ENCODE peak calls at places on chromosome 10, in ten cellular contexts. U, V, N, L, H, F, E, P, W and D are unnamed samples.

GRCh38 chr10:74113546-74113945 is 37.1 kb downstream of the AP3M1 start:
- DNase-seq in U (no peak), V (no peak), N (no peak), L (peak; percentile 22), H (no peak), F (no peak), E (no peak), P (no peak), W (no peak), D (no peak)

GRCh38 chr10:50511512-50512213 is 112.1 kb downstream of the SGMS1 start:
- DNase-seq in U (no peak), V (no peak), N (no peak), L (peak; percentile 80), H (no peak), F (no peak), E (no peak), P (no peak), W (no peak), D (peak; percentile 54)

GRCh38 chr10:69496352-69497234 is 45.3 kb downstream of the TSPAN15 start:
- DNase-seq in U (no peak), V (no peak), N (no peak), L (no peak), H (no peak), F (no peak), E (peak; percentile 61), P (no peak), W (peak; percentile 68), D (no peak)

GRCh38 chr10:86244296-86244695 is 122.3 kb downstream of the GRID1 start:
- DNase-seq in U (no peak), V (no peak), N (no peak), L (no peak), H (no peak), F (no peak), E (no peak), P (no peak), W (no peak), D (no peak)

GRCh38 chr10:28365840-28366239 is 63.0 kb upstream of the MPP7 start:
- DNase-seq in U (peak; percentile 20), V (no peak), N (no peak), L (no peak), H (no peak), F (no peak), E (no peak), P (no peak), W (no peak), D (no peak)

GRCh38 chr10:94785211-94785610 is 22.7 kb downstream of the CYP2C19 start:
- DNase-seq in U (no peak), V (no peak), N (no peak), L (no peak), H (no peak), F (no peak), E (no peak), P (no peak), W (no peak), D (no peak)

GRCh38 chr10:104796817-104797216 is 155.7 kb downstream of the SORCS3 start:
- DNase-seq in U (no peak), V (no peak), N (no peak), L (no peak), H (no peak), F (no peak), E (no peak), P (no peak), W (no peak), D (no peak)

GRCh38 chr10:36494386-36494785 is 631.0 kb upstream of the ANKRD30A start:
- DNase-seq in U (no peak), V (no peak), N (no peak), L (peak; percentile 87), H (no peak), F (no peak), E (no peak), P (no peak), W (no peak), D (no peak)

DNA sequence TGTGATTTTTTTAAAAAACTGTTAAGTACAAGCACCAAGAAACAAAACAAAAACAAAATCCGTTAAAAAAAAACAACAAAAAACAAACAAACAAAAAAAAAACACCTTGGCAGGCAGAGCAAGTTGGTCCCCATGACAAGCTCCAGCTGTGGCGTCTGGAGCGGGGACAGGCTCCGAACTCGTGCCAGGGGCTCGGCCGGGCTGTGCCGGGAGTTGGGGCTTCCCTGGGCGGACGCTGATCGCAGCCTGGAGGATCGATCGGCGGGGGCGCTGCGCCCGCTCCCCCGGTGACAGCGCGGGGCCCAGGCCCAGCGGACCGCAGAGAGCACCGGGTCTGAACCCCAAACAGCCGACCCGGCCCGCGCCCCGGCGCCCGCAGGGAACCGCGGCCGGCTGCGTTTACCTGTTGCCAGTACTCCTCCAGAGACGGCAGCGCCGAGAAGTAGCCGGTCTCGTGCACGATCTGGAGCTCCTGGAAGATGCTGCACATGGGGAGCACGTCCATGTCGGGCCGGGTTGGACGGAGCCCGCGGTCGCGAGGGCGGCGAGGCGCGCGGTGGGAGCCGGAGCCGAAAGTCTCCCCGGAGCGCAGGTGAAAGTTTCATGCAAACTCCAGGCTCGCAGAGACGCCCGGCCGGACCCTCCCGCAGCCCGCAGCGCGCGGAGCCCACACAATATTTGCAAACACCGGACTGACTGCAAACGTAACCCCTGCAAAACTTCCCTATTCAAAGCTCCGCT is at the start of gene KLF6:
- DNase-seq in U (peak; percentile 40), V (peak; percentile 82), N (no peak), L (peak; percentile 28), H (no peak), F (peak; percentile 45), E (no peak), P (no peak), W (no peak), D (peak; percentile 63)
- TF ChIP-seq POLR2A in U (peak; percentile 86), V (no peak), N (peak; percentile 70), L (peak; percentile 98), H (peak; percentile 52), F (peak; percentile 72), E (peak; percentile 51), P (peak; percentile 35), W (peak; percentile 58), D (no peak)

GRCh38 chr10:25068152-25069058 is 52.0 kb downstream of the THNSL1 start:
- DNase-seq in U (no peak), V (no peak), N (no peak), L (peak; percentile 84), H (no peak), F (no peak), E (no peak), P (no peak), W (no peak), D (no peak)

GRCh38 chr10:25063157-25063556 is 46.7 kb downstream of the THNSL1 start:
- DNase-seq in U (no peak), V (no peak), N (no peak), L (no peak), H (no peak), F (no peak), E (no peak), P (no peak), W (no peak), D (no peak)

GRCh38 chr10:25064401-25064800 is 48.0 kb downstream of the THNSL1 start:
- DNase-seq in U (no peak), V (no peak), N (no peak), L (no peak), H (no peak), F (no peak), E (no peak), P (no peak), W (no peak), D (no peak)

GRCh38 chr10:25063644-25064043 is 47.2 kb downstream of the THNSL1 start:
- DNase-seq in U (no peak), V (no peak), N (no peak), L (no peak), H (no peak), F (no peak), E (no peak), P (no peak), W (no peak), D (no peak)

DNA sequence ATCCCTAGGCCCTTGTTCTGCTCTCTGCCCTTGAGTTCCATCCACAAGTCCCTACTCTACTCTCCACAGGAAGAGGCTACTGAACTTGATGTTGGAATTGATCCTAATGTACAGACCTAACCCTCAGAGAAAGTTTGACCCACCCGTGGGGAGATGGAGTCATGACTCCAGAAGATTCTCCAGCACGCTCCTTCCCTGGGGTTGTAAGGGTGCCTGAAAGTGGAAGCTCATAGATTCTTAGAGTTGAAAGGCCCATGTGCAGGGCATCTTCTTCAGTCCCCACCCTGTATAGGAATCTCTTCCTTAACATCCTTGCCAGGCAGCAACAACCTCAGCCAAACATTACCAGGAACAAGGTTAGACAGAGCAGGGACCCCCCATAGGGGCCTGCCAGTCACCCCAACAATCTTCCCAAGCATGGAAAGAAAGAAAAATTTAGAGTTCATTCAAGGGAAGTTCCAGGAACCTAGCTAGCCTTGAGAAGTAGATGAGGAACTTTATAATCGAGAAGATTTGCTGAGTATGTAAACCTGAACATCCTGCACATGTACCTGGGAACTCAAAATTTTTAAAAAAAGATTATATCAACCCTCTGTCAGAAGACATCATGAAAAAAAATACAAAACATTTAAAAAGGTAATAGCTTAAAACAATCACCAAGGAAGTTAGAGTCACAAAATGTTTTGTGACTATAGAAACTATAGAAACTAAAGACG is 49.5 kb downstream of the THNSL1 start:
- DNase-seq in U (no peak), V (no peak), N (no peak), L (no peak), H (no peak), F (no peak), E (no peak), P (no peak), W (no peak), D (no peak)
- TF ChIP-seq POLR2A in U (no peak), V (no peak), N (no peak), L (no peak), H (no peak), F (no peak), E (no peak), P (no peak), W (no peak), D (no peak)

GRCh38 chr10:119706521-119707278 is 19.1 kb upstream of the INPP5F start:
- DNase-seq in U (no peak), V (no peak), N (no peak), L (no peak), H (no peak), F (no peak), E (no peak), P (peak; percentile 22), W (no peak), D (no peak)

GRCh38 chr10:119702482-119703041 is 23.3 kb upstream of the INPP5F start:
- DNase-seq in U (no peak), V (no peak), N (no peak), L (no peak), H (no peak), F (no peak), E (no peak), P (no peak), W (no peak), D (no peak)

GRCh38 chr10:119703903-119704508 is 21.8 kb upstream of the INPP5F start:
- DNase-seq in U (no peak), V (no peak), N (no peak), L (no peak), H (no peak), F (no peak), E (no peak), P (no peak), W (no peak), D (no peak)

GRCh38 chr10:119701861-119702260 is 24.0 kb upstream of the INPP5F start:
- DNase-seq in U (no peak), V (no peak), N (no peak), L (peak; percentile 48), H (no peak), F (no peak), E (no peak), P (no peak), W (no peak), D (no peak)

DNA sequence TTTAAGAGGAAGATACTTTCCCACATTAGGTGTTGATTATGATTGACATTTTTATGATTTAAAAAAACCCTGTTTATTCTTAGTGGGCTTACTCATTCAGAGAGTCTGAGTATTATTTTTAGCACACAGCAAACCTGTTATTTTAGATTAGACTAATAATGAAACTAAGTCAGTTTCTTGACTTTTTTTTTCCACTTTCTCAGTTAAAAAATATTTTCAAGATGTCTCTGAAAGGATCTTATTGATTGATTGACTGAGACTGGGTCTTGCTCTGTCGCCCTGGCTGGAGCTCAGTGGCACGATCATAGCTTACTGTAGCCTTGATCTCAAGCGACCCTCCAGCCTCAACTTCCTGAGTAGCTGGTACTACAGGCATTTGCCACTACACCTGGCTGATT is 20.4 kb upstream of the INPP5F start:
- DNase-seq in U (no peak), V (no peak), N (no peak), L (no peak), H (no peak), F (no peak), E (no peak), P (no peak), W (no peak), D (no peak)
- TF ChIP-seq POLR2A in U (no peak), V (no peak), N (no peak), L (no peak), H (no peak), F (no peak), E (no peak), P (no peak), W (no peak), D (no peak)

DNA sequence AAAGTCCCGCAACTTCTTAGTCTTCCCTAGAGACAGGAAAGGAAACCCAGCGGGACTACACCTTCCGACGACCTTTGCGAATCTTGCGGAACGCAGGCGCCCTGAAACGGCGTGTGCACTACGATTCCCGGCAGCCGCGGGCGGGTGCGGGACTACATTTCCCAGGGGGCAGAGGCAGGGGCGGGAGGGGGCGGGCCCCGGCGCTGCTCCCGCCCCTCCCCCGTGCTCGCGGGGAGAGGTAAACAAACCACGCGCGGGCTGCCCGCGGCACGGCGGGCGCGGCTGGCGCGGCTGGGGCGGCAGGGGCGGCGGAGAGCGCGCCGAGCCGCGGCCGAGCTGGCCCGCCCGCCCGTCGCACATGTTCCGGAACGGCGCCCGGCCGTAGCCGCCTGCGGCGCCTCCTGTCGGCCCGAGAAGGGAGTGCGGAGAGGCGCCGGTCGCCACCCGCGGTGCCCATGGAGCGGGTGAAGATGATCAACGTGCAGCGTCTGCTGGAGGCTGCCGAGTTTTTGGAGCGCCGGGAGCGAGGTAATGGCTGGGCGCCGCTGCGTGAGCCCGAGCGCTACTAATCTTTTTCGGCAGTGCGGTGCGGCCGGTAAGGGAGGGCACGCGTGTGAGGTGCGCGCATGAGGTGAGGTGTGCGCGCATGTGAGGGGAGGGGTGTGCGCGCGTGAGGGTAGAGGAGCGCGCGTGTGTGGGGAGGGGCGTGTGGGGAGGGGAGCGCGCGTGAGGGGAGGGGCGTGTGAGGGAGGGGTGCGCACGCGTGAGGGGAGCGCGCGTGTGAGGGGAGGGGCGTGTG is 18.6 kb downstream of the MXI1 start:
- DNase-seq in U (peak; percentile 93), V (peak; percentile 95), N (peak; percentile 82), L (peak; percentile 93), H (peak; percentile 62), F (peak; percentile 93), E (peak; percentile 93), P (peak; percentile 94), W (peak; percentile 93), D (peak; percentile 94)
- TF ChIP-seq POLR2A in U (peak; percentile 36), V (peak; percentile 39), N (no peak), L (no peak), H (no peak), F (no peak), E (no peak), P (peak; percentile 31), W (no peak), D (peak; percentile 63)